ENCODE peak calls at places on chromosomes 6 and 20, in eight cellular contexts. D is H7, I is choroid plexus epithelial cell, G is HFF-Myc, S is sigmoid colon, V is BE2C, Q is fibroblast of lung, Y is astrocyte of the cerebellum. T is an unnamed sample.

GRCh38 chr20:47927944-47928343 is 142.7 kb upstream of the SULF2 start:
- DNase-seq in V (no peak), I (no peak), Q (no peak), G (peak; percentile 78), D (no peak), Y (no peak), S (no peak), T (no peak)

GRCh38 chr6:36633370-36633769 is 39.2 kb downstream of the SRSF3 start:
- DNase-seq in V (no peak), D (no peak), Y (no peak), G (no peak), Q (no peak), S (no peak), I (no peak), T (no peak)

GRCh38 chr20:22491188-22491500 is 93.2 kb downstream of the FOXA2 start:
- DNase-seq in Y (no peak), V (no peak), D (no peak), Q (no peak), G (no peak), S (no peak), I (no peak), T (no peak)

GRCh38 chr6:133610271-133610840 is 278.6 kb upstream of the TCF21 start:
- DNase-seq in G (no peak), I (peak; percentile 61), S (no peak), Q (peak; percentile 73), V (no peak), D (no peak), Y (no peak), T (no peak)

GRCh38 chr6:142686719-142686996 is 258.3 kb downstream of the HIVEP2 start:
- DNase-seq in D (no peak), Y (no peak), I (no peak), V (no peak), G (no peak), Q (no peak), S (no peak), T (no peak)

GRCh38 chr20:25056601-25057233 is 1.2 kb downstream of the ACSS1 start:
- DNase-seq in D (no peak), I (no peak), Q (no peak), V (no peak), S (peak; percentile 71), Y (no peak), G (no peak), T (no peak)

GRCh38 chr6:51025082-51025777 is 206.6 kb downstream of the TFAP2B start:
- DNase-seq in G (no peak), D (no peak), S (no peak), Q (no peak), I (no peak), V (no peak), Y (no peak), T (no peak)

GRCh38 chr20:41363601-41364000 is 3.0 kb downstream of the EMILIN3 start:
- DNase-seq in Y (no peak), Q (no peak), D (peak; percentile 47), I (no peak), V (no peak), G (no peak), S (no peak), T (no peak)

GRCh38 chr20:32792316-32792715 is 27.4 kb upstream of the MAPRE1 start:
- DNase-seq in V (no peak), S (no peak), I (peak; percentile 28), Q (no peak), Y (no peak), G (no peak), D (peak; percentile 73), T (no peak)

GRCh38 chr20:59412896-59413295 is 112.5 kb downstream of the EDN3 start:
- DNase-seq in D (peak; percentile 71), V (no peak), S (peak; percentile 46), Q (no peak), Y (no peak), G (no peak), I (no peak), T (no peak)

GRCh38 chr20:7868108-7868507 is 72.2 kb downstream of the HAO1 start:
- DNase-seq in G (no peak), I (no peak), D (no peak), Y (no peak), S (no peak), V (no peak), Q (no peak), T (no peak)

GRCh38 chr20:25571240-25571639 is 14.1 kb downstream of the NINL start:
- DNase-seq in D (peak; percentile 13), S (no peak), I (no peak), V (no peak), G (no peak), Y (no peak), Q (no peak), T (no peak)

GRCh38 chr6:100342830-100343229 is 121.9 kb downstream of the SIM1 start:
- DNase-seq in Y (no peak), G (no peak), D (no peak), I (peak; percentile 77), V (no peak), Q (no peak), S (no peak), T (no peak)

GRCh38 chr6:68891419-68891818 is 256.3 kb downstream of the ADGRB3 start:
- DNase-seq in S (no peak), Q (peak; percentile 13), G (no peak), D (no peak), V (no peak), I (no peak), Y (no peak), T (no peak)

GRCh38 chr6:131950767-131951575 is at the start of gene CCN2:
- DNase-seq in Q (peak; percentile 97), D (peak; percentile 88), I (peak; percentile 100), Y (peak; percentile 99), V (peak; percentile 13), S (peak; percentile 95), G (peak; percentile 96), T (no peak)

GRCh38 chr6:25793970-25794369 is 37.9 kb downstream of the SLC17A1 start:
- DNase-seq in V (no peak), G (no peak), Q (no peak), D (no peak), Y (no peak), I (no peak), S (no peak), T (no peak)

GRCh38 chr6:90399970-90400369 is 103.3 kb upstream of the BACH2 start:
- DNase-seq in G (no peak), S (no peak), V (no peak), I (no peak), Y (no peak), D (no peak), Q (no peak), T (no peak)

GRCh38 chr6:27332692-27333641 is 20.9 kb upstream of the POM121L2 start:
- DNase-seq in V (peak; percentile 62), S (no peak), I (peak; percentile 74), D (peak; percentile 57), G (peak; percentile 75), Y (no peak), Q (peak; percentile 59), T (no peak)

GRCh38 chr6:142592876-142593275 is 291.1 kb downstream of the ADGRG6 start:
- DNase-seq in Y (no peak), Q (no peak), I (no peak), D (no peak), V (no peak), G (no peak), S (no peak), T (no peak)

GRCh38 chr6:11730645-11731044 is 48.0 kb downstream of the ADTRP start:
- DNase-seq in Q (no peak), D (no peak), V (no peak), S (no peak), Y (no peak), I (no peak), G (no peak), T (peak; percentile 78)

GRCh38 chr20:24987244-24987643 is 5.3 kb downstream of the APMAP start:
- DNase-seq in V (no peak), Y (no peak), I (no peak), S (no peak), D (no peak), G (no peak), Q (no peak), T (no peak)

GRCh38 chr6:158869010-158869603 is 49.9 kb upstream of the EZR start:
- DNase-seq in Y (no peak), Q (no peak), G (no peak), S (no peak), V (no peak), D (no peak), I (peak; percentile 66), T (no peak)

GRCh38 chr6:24205020-24205492 is 79.0 kb downstream of the NRSN1 start:
- DNase-seq in G (peak; percentile 14), I (peak; percentile 66), Q (peak; percentile 55), S (no peak), Y (peak; percentile 33), V (peak; percentile 29), D (peak; percentile 12), T (peak; percentile 48)

GRCh38 chr20:24951536-24952047 is 2.5 kb downstream of the CST7 start:
- DNase-seq in Y (no peak), G (no peak), Q (no peak), I (no peak), S (peak; percentile 42), D (peak; percentile 37), V (no peak), T (no peak)

GRCh38 chr6:138522611-138523010 is 23.3 kb upstream of the NHSL1 start:
- DNase-seq in S (no peak), V (no peak), G (no peak), Q (no peak), Y (no peak), D (no peak), I (peak; percentile 26), T (no peak)
- H3K4me3 ChIP-seq in S (no peak overlapping the region), V (no peak overlapping the region), G (no peak overlapping the region), Q (no peak overlapping the region), Y (no peak overlapping the region), D (no peak overlapping the region), I (no peak overlapping the region), T (no peak overlapping the region)

DNA sequence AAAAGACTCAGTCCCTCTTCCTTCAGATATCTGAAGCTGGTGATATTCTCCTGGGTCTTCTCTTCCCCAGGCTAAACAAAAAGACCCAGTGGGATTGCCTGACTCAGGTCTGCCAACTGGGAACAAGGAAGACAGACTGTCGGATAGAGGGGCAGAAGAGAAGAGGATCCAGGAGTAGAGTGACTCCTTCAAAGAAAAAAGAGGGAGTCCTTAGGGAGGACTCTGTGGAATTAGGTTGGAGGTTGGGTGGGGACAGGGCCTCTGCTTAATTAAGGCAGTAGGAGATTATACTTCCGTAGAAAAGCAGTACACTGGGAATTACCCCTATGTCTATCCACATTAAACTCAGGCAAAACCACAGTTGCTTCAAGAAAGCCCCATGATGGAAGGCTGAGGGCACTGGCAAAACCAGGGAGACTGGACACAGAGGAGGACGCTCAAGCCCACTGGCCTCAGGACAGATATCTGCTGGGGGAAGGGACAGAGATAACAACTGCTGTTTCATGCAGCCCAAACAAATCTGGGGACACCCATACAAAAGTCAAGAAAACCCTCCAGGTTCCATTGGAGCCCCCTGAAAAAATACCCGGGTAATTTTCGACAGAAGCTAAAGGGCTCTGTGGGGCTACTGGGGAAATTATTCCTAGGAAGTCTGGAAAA is 5.7 kb downstream of the BCL2L1 start:
- DNase-seq in Y (no peak), I (no peak), D (no peak), V (no peak), G (no peak), Q (no peak), S (peak; percentile 24), T (no peak)
- H3K4me3 ChIP-seq in Y (peak overlapping the region; percentile 7), I (no peak overlapping the region), D (no peak overlapping the region), V (no peak overlapping the region), G (no peak overlapping the region), Q (peak overlapping the region; percentile 31), S (no peak overlapping the region), T (no peak overlapping the region)

GRCh38 chr6:106117579-106117978 is 31.4 kb downstream of the PRDM1 start:
- DNase-seq in Y (no peak), D (no peak), G (no peak), I (no peak), S (no peak), V (no peak), Q (no peak), T (peak; percentile 95)
- H3K4me3 ChIP-seq in Y (no peak overlapping the region), D (no peak overlapping the region), G (no peak overlapping the region), I (no peak overlapping the region), S (no peak overlapping the region), V (no peak overlapping the region), Q (no peak overlapping the region), T (no peak overlapping the region)

GRCh38 chr6:35213824-35214756 is at the start of gene SCUBE3:
- DNase-seq in Q (peak; percentile 32), I (peak; percentile 44), D (peak; percentile 95), V (peak; percentile 38), G (no peak), S (no peak), Y (no peak), T (no peak)
- H3K4me3 ChIP-seq in Q (peak within 1 kb of the TSS; percentile 49), I (peak within 1 kb of the TSS; percentile 60), D (peak within 1 kb of the TSS; percentile 55), V (peak within 1 kb of the TSS; percentile 42), G (peak within 1 kb of the TSS; percentile 47), S (peak within 1 kb of the TSS; percentile 58), Y (peak within 1 kb of the TSS; percentile 45), T (no peak within 1 kb of the TSS)